ENCODE peak calls at places on chromosome 15, in six cellular contexts. O, E, W, S, U and R are unnamed samples.

GRCh38 chr15:86001200-86001599 is 78.5 kb upstream of the AGBL1 start:
- DNase-seq in E (no peak), U (no peak), W (peak), S (no peak), O (no peak), R (no peak)

GRCh38 chr15:50358805-50359204 is 3.8 kb upstream of the GABPB1 start:
- DNase-seq in S (peak), U (no peak), W (peak), O (no peak), E (no peak), R (no peak)

GRCh38 chr15:75891895-75892294 is 11.8 kb upstream of the FBXO22 start:
- DNase-seq in E (no peak), O (no peak), W (no peak), U (no peak), S (peak), R (no peak)

GRCh38 chr15:58515807-58516206 is 84.0 kb downstream of the LIPC start:
- DNase-seq in E (peak), W (peak), O (no peak), U (no peak), S (no peak), R (no peak)

GRCh38 chr15:52288051-52288942 is 7.3 kb downstream of the MYO5C start:
- DNase-seq in E (peak), O (no peak), S (peak), W (no peak), U (no peak), R (no peak)

GRCh38 chr15:25903024-25903581 is 40.0 kb upstream of the ATP10A start:
- DNase-seq in O (peak), U (no peak), W (peak), E (no peak), S (no peak), R (no peak)

GRCh38 chr15:61228025-61228901 is 839 bp downstream of the RORA start:
- DNase-seq in S (peak), E (no peak), U (peak), W (no peak), O (peak), R (peak)

GRCh38 chr15:64865998-64866520 is 24.3 kb downstream of the PLEKHO2 start:
- DNase-seq in W (peak), O (no peak), S (no peak), E (no peak), U (no peak), R (no peak)

GRCh38 chr15:101568304-101568703 is 78.8 kb upstream of the PCSK6 start:
- DNase-seq in E (no peak), U (no peak), W (no peak), O (no peak), S (no peak), R (no peak)

GRCh38 chr15:94856267-94856854 is 625.0 kb downstream of the MCTP2 start:
- DNase-seq in U (no peak), O (no peak), S (no peak), E (no peak), W (no peak), R (no peak)

GRCh38 chr15:62254137-62254934 is 89.3 kb upstream of the C2CD4B start:
- DNase-seq in S (peak), W (peak), U (peak), O (peak), E (peak), R (peak)

GRCh38 chr15:33722005-33722672 is 246.2 kb upstream of the CHRM5 start:
- DNase-seq in S (peak), W (no peak), U (no peak), E (no peak), O (no peak), R (no peak)

GRCh38 chr15:45689616-45690015 is 54.8 kb downstream of the SQOR start:
- DNase-seq in U (no peak), O (no peak), E (no peak), S (no peak), W (no peak), R (no peak)

GRCh38 chr15:67024322-67024997 is 40.9 kb upstream of the SMAD3 start:
- DNase-seq in U (peak), S (peak), O (peak), W (peak), E (peak), R (peak)

GRCh38 chr15:33500432-33500831 is 189.7 kb downstream of the RYR3 start:
- DNase-seq in E (no peak), U (no peak), O (no peak), W (no peak), S (no peak), R (no peak)

GRCh38 chr15:44662478-44663409 is 718 bp downstream of the SPG11 start:
- DNase-seq in U (peak), E (peak), S (peak), O (peak), W (peak), R (peak)

GRCh38 chr15:68511073-68511991 is 67.5 kb upstream of the CORO2B start:
- DNase-seq in E (peak), W (no peak), U (peak), O (no peak), S (no peak), R (peak)

GRCh38 chr15:90160781-90161727 is 40.1 kb upstream of the SEMA4B start:
- DNase-seq in W (no peak), O (no peak), S (peak), U (peak), E (peak), R (no peak)

GRCh38 chr15:60962087-60962486 is 267.0 kb downstream of the RORA start:
- DNase-seq in O (no peak), U (no peak), E (no peak), S (no peak), W (no peak), R (no peak)

GRCh38 chr15:98649621-98649995 is 1.3 kb downstream of the IGF1R start:
- DNase-seq in W (peak), O (peak), U (peak), S (no peak), E (peak), R (peak)

GRCh38 chr15:51621917-51622268 is 678 bp downstream of the DMXL2 start:
- DNase-seq in U (peak), W (peak), E (peak), O (peak), S (peak), R (peak)

GRCh38 chr15:99016680-99017321 is 9.2 kb upstream of the PGPEP1L start:
- DNase-seq in U (no peak), W (no peak), S (peak), O (no peak), E (no peak), R (no peak)

GRCh38 chr15:43922021-43922420 is 95.2 kb downstream of the WDR76 start:
- DNase-seq in O (no peak), S (no peak), W (no peak), U (no peak), E (no peak), R (no peak)

GRCh38 chr15:70902105-70902504 is 9.5 kb downstream of the LRRC49 start:
- DNase-seq in U (no peak), S (peak), O (no peak), E (no peak), W (no peak), R (no peak)

GRCh38 chr15:37900286-37901221 is 33.9 kb upstream of the TMCO5A start:
- DNase-seq in E (no peak), U (no peak), W (no peak), S (peak), O (no peak), R (no peak)

GRCh38 chr15:52163321-52164190 is 27.6 kb downstream of the GNB5 start:
- DNase-seq in E (no peak), O (no peak), W (no peak), S (no peak), U (no peak), R (no peak)

GRCh38 chr15:68126415-68126814 is 72.3 kb downstream of the PIAS1 start:
- DNase-seq in W (peak), O (peak), U (peak), E (no peak), S (no peak), R (no peak)

DNA sequence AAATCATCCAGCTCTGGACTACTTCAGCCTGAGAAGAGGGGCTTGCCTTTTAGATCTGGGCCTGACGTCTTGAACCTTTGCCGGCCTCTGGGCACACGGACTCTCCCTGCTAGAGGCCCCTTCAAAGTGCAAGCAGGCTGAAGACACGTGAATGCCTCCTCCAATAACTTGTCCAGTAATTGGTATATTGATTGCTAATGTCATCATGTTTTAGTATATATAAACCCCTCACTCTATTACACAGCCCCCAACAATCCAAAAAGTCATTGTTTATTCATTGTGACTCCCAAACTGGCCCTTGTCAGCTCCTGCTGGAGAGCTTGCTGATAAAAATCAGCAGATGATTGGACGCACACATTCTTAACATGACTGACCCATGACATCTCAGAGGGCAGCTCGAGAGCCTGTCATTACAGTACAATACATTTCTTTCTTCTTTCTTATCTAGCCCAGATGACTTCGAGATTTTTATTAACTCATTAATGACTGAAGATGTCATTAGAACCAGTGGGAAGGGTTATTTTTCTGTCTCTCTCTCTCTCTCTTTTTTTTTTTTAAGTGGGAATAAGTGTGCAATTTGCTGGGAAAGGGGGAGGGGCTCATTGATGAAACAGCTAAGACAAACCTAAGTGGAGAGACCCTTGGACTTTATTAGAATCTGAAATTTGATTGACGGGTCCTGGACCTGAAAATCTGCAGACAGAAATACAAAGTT is 65.5 kb upstream of the NR2F2 start:
- DNase-seq in E (peak), S (peak), W (no peak), O (no peak), U (no peak), R (no peak)
- TF ChIP-seq POLR2A in E (no peak), S (no peak), W (no peak), O (no peak), U (no peak), R (no peak)

DNA sequence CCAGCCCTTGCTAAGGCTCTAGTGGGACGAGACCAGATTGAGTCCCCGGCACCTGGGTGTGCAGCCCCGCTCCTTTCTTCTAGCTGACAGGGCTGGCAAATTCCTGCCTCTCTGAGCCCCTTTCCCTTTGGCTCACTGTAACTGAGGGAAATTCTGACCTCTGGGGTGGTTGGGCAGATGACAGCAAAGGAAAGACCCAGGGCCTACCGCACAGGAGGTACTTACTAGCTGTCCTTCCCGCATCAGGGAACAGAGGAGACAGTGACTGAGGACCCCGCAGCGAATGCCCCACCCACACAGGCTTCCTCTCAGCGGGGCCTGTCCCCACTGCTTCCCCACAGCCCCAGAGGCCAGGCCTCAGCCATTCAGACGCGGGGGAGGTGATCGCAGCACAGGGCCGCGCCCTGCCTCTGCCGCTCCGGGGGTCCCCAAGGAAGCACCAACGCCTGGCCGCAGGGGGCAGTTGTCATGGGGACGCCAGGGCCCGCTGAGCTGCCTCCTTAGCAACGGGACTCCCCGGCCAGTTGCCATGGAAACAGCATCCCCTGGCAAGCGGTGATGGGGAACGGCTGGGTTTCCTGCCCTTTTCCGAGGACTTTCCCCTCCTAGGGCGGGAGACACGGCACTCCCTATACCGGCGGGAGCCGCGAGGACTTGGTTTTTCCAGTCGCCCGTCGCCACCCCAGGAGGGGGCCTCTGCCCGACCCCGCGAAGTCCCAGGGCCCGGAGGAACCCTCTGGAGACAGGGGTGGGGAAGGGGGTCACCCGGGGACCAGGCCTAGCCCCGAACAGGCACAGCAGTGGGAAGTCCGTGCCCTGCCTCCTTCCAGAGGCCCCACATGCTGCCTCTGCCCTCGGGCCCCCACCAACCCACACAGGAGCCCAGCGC is 50.1 kb downstream of the HCN4 start:
- DNase-seq in U (no peak), O (no peak), S (no peak), E (no peak), W (no peak), R (no peak)
- TF ChIP-seq CTCF in U (no peak), O (no peak), S (no peak), E (no peak), W (no peak), R (no peak)

DNA sequence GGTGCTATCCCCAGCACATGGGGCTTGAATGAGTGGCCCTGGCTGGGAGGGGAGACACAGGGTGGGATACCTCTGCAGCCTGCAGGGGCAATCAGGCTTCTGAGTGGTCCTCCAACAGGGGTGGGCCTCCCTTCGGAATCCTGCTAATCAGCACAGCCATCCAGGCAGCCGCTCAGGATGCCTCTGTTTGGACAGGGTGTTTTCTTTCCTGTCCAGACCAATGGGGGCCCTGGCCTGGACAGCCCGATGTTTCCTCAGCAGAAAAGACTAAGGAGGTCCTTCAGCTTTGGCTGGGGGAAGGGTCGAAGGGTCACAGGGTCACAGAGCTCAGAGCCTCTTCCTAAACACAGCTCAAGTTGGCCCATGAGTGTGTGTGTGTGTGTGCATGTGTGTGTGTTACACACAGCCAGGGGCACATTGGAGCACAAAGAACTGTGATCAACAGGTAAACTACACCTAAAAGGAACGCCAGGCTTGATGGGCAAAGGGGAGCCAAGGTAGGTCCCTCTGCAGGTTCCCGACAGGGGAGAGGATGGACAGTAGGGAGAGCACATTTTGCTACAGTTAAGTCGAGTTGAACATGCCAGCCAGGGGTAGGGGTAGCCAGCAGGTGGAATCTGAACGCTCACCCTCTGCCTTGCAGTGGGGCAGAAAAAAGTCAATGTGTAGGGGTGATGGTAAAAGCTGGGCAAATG is 1.1 kb upstream of the HAPLN3 start:
- DNase-seq in U (no peak), O (no peak), W (no peak), S (no peak), E (no peak), R (no peak)
- TF ChIP-seq POLR2A in U (no peak), O (no peak), W (no peak), S (no peak), E (no peak), R (no peak)

DNA sequence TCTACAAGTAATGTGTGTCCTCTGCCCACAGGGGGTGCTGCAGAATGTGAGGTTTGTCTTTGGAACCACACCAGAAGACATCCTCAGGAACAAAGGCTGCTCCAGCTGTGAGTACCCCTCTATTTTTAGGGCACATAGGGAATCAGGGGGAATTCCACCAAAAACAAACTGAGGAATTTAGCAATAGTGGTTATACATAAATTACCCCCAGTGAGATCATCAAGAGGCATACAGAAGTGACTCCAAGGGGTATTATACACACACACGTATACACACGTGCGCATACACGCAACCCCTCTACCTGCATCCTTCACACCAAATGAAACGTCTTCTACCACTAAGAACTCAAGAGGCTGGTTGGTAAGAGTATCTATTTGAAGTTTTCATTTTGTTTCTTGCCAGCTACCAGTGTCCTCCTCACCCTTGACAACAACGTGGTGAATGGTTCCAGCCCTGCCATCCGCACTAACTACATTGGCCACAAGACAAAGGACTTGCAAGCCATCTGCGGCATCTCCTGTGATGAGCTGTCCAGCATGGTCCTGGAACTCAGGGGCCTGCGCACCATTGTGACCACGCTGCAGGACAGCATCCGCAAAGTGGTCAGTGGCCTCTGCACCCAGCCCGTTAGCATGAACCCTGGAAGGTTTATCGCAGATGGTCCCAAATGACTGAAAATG is 2.8 kb downstream of the THBS1 start:
- DNase-seq in W (no peak), S (peak), E (no peak), O (peak), U (no peak), R (no peak)
- TF ChIP-seq CTCF in W (peak), S (no peak), E (no peak), O (no peak), U (no peak), R (no peak)

GRCh38 chr15:73927003-73927475 is 777 bp downstream of the LOXL1 start:
- DNase-seq in E (peak), W (peak), O (peak), U (peak), S (no peak), R (peak)

GRCh38 chr15:73926191-73927002 is at the start of gene LOXL1:
- DNase-seq in W (peak), O (peak), E (peak), S (no peak), U (peak), R (peak)

GRCh38 chr15:73928241-73928579 is 1.9 kb downstream of the LOXL1 start:
- DNase-seq in O (no peak), W (no peak), U (no peak), E (no peak), S (no peak), R (no peak)

GRCh38 chr15:73928971-73929627 is 2.8 kb downstream of the LOXL1 start:
- DNase-seq in O (no peak), S (no peak), W (no peak), E (no peak), U (no peak), R (peak)

GRCh38 chr15:73927476-73928240 is 1.4 kb downstream of the LOXL1 start:
- DNase-seq in W (peak), S (peak), O (no peak), U (peak), E (peak), R (peak)
- TF ChIP-seq POLR2A in W (no peak), S (peak), O (no peak), U (no peak), E (peak), R (no peak)

GRCh38 chr15:32033186-32033890 is 3.0 kb downstream of the CHRNA7 start:
- DNase-seq in S (no peak), E (peak), O (no peak), W (no peak), U (no peak), R (no peak)

GRCh38 chr15:32030795-32031194 is 480 bp downstream of the CHRNA7 start:
- DNase-seq in O (no peak), S (peak), W (no peak), E (peak), U (no peak), R (no peak)

GRCh38 chr15:32028921-32029320 is 1.4 kb upstream of the CHRNA7 start:
- DNase-seq in U (no peak), O (no peak), E (no peak), S (peak), W (no peak), R (no peak)

GRCh38 chr15:32029862-32030781 is at the start of gene CHRNA7:
- DNase-seq in S (peak), O (peak), U (no peak), W (peak), E (peak), R (peak)

GRCh38 chr15:32029409-32029861 is 880 bp upstream of the CHRNA7 start:
- DNase-seq in W (no peak), E (peak), O (no peak), U (no peak), S (peak), R (no peak)
- TF ChIP-seq CTCF in W (peak), E (peak), O (no peak), U (peak), S (peak), R (peak)